ENCODE peak calls at places on chromosomes 3 and 15, in seven cellular contexts. A is endothelial cell of umbilical vein, D is esophagus squamous epithelium, M is suprapubic skin, K is gastrocnemius medialis, Q is adrenal gland, C is spleen. L is an unnamed sample.

GRCh38 chr15:94083467-94083991 is 147.8 kb upstream of the MCTP2 start:
- DNase-seq in A (peak; percentile 30), M (no peak), Q (peak; percentile 16), D (no peak), K (no peak), C (no peak), L (no peak)

GRCh38 chr3:47601310-47601709 is 22.6 kb upstream of the CSPG5 start:
- DNase-seq in Q (no peak), D (no peak), A (no peak), K (no peak), C (no peak), M (no peak), L (no peak)

GRCh38 chr15:84821501-84822021 is 4.4 kb downstream of the ALPK3 start:
- DNase-seq in D (no peak), C (peak; percentile 60), A (peak; percentile 67), M (no peak), Q (no peak), K (no peak), L (no peak)

GRCh38 chr15:100733088-100733487 is 130.7 kb downstream of the ASB7 start:
- DNase-seq in D (no peak), Q (no peak), K (peak; percentile 44), C (no peak), M (no peak), A (no peak), L (peak; percentile 61)

GRCh38 chr3:107997666-107998065 is 93.2 kb downstream of the CD47 start:
- DNase-seq in M (no peak), K (no peak), A (no peak), Q (no peak), D (no peak), C (no peak), L (no peak)

GRCh38 chr3:157786216-157786615 is 283.0 kb upstream of the VEPH1 start:
- DNase-seq in M (no peak), Q (no peak), D (no peak), C (no peak), K (no peak), A (no peak), L (no peak)

GRCh38 chr3:54202651-54203248 is 80.4 kb downstream of the CACNA2D3 start:
- DNase-seq in D (no peak), K (no peak), Q (no peak), A (no peak), M (no peak), C (no peak), L (peak; percentile 61)

GRCh38 chr3:41304603-41305002 is 105.3 kb downstream of the CTNNB1 start:
- DNase-seq in K (no peak), M (no peak), C (no peak), A (peak; percentile 61), Q (peak; percentile 50), D (no peak), L (no peak)

GRCh38 chr3:178703268-178703975 is 167.2 kb downstream of the KCNMB2 start:
- DNase-seq in K (no peak), M (no peak), D (no peak), A (no peak), Q (no peak), C (no peak), L (no peak)

GRCh38 chr3:71944482-71944881 is 159.5 kb upstream of the PROK2 start:
- DNase-seq in A (no peak), K (no peak), C (no peak), Q (no peak), D (no peak), M (no peak), L (no peak)

GRCh38 chr15:25226360-25226759 is 212.5 kb downstream of the UBE3A start:
- DNase-seq in M (no peak), A (no peak), C (no peak), Q (no peak), K (no peak), D (no peak), L (no peak)

GRCh38 chr3:113377158-113377557 is 64.1 kb downstream of the CFAP44 start:
- DNase-seq in M (no peak), A (no peak), C (no peak), Q (no peak), K (no peak), D (no peak), L (no peak)

GRCh38 chr3:23202203-23202920 is 765 bp upstream of the UBE2E2 start:
- DNase-seq in D (no peak), A (peak; percentile 46), M (peak; percentile 85), Q (peak; percentile 50), K (no peak), C (no peak), L (peak; percentile 32)

GRCh38 chr3:11803977-11804903 is 42.4 kb downstream of the TAMM41 start:
- DNase-seq in M (no peak), A (peak; percentile 53), K (no peak), C (no peak), Q (peak; percentile 64), D (peak; percentile 3), L (no peak)

GRCh38 chr3:160400048-160400630 is 689 bp downstream of the SMC4 start:
- DNase-seq in C (peak; percentile 93), A (peak; percentile 78), M (peak; percentile 81), K (peak; percentile 17), D (no peak), Q (peak; percentile 49), L (peak; percentile 41)

GRCh38 chr3:16090013-16090412 is 84.5 kb upstream of the GALNT15 start:
- DNase-seq in K (no peak), Q (peak; percentile 51), A (peak; percentile 80), M (no peak), C (no peak), D (no peak), L (no peak)

GRCh38 chr15:74955017-74955416 is 1.6 kb downstream of the RPP25 start:
- DNase-seq in M (no peak), C (peak; percentile 73), A (no peak), D (no peak), K (no peak), Q (no peak), L (no peak)

GRCh38 chr15:74957301-74958035 is 896 bp upstream of the RPP25 start:
- DNase-seq in M (no peak), Q (no peak), C (peak; percentile 80), K (peak; percentile 18), D (no peak), A (no peak), L (peak; percentile 50)

GRCh38 chr15:74956648-74957300 is at the start of gene RPP25:
- DNase-seq in K (peak; percentile 53), M (peak; percentile 86), A (peak; percentile 76), C (peak; percentile 93), D (no peak), Q (peak; percentile 82), L (peak; percentile 97)

GRCh38 chr15:74954515-74954914 is 2.1 kb downstream of the RPP25 start:
- DNase-seq in D (no peak), A (peak; percentile 59), M (no peak), K (no peak), Q (peak; percentile 88), C (peak; percentile 61), L (no peak)

DNA sequence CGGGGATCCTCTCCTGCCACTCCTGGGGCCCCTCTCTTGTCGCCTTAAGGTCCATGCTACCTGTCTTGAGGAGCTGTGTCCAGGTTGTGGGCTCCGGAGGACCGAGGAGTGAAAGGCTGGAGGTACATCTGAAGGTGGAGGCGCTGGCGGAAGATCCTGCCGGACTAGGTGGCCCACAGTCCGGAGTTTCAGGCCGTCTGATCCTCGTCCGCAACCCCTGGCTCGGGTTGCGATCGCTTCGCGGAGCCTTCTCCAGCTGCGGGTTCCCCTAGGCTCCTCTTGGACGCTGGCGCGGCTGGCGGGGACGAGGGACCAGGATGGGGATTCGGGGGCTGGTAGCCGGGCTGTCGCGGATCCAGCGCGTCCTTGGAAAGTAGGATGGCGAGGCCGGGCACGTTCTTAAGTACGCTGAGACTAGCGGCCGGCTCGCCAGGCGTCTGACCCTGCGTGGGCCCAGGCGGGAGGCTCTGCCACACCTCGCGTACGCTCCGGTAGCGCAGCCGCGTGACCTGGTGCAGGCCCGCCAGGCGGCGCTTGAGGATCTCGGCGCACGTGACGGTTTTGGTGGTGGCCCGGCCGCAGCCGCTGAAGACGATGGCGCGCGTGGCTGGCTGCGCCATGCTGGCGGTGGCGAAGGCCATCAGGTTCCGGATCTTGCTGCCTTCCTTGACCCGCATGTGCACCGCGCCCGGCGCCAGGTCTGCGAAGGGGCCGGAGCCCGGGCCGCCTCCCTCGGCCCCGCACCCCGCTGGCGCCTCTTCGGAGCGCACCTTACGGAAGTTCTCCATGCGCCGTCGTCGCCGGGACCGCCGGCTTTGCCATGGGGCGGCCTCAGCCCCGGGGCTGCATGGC is 550 bp downstream of the RPP25 start:
- DNase-seq in A (peak; percentile 79), M (peak; percentile 92), Q (peak; percentile 84), C (peak; percentile 92), D (no peak), K (peak; percentile 59), L (peak; percentile 78)
- TF ChIP-seq CTCF in A (peak; percentile 45), M (peak; percentile 47), Q (peak; percentile 42), C (no peak), D (peak; percentile 45), K (peak; percentile 43), L (no peak)

GRCh38 chr15:40893733-40894688 is at the start of gene VPS18:
- DNase-seq in A (peak; percentile 96), M (peak; percentile 99), Q (peak; percentile 99), C (peak; percentile 100), D (peak; percentile 83), K (peak; percentile 98), L (peak; percentile 100)
- TF ChIP-seq POLR2A in A (peak; percentile 60), M (no peak), Q (peak; percentile 87), C (no peak), D (no peak), K (peak; percentile 90), L (no peak)

DNA sequence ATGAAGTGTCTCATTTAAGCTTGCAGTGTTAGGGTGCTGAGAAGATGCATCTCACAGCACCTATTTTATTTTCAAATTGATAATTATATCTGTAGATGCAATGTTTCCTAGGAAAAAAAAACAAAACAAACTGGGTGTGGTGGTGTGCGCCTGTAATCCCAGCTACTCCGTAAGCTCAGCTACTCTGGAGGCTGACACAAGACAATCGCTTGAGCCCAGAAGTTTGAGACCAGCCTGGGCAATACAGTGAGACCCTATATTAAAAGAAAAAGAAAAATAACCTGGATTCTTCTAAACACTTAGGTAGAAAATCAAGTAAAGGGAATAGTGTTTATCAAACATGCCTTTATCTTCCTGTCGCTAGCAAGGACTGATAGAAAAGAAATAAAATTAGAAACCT is 1.9 kb downstream of the MINDY2 start:
- DNase-seq in Q (no peak), M (no peak), K (no peak), C (no peak), A (no peak), D (no peak), L (no peak)
- H3K4me3 ChIP-seq in Q (no peak overlapping the region), M (peak overlapping the region; percentile 92), K (peak overlapping the region; percentile 68), C (no peak overlapping the region), A (no peak overlapping the region), D (peak overlapping the region; percentile 92), L (no peak overlapping the region)

GRCh38 chr15:73993211-73993994 is 1.1 kb upstream of the PML start:
- DNase-seq in K (no peak), Q (no peak), C (no peak), D (no peak), A (no peak), M (peak; percentile 63), L (no peak)

GRCh38 chr15:73994419-73994883 is at the start of gene PML:
- DNase-seq in C (peak; percentile 99), A (peak; percentile 96), D (peak; percentile 88), Q (peak; percentile 98), K (peak; percentile 95), M (peak; percentile 98), L (peak; percentile 99)

GRCh38 chr15:73991260-73991659 is 835 bp downstream of the STOML1 start:
- DNase-seq in Q (peak; percentile 76), K (peak; percentile 67), D (no peak), A (peak; percentile 53), M (peak; percentile 84), C (peak; percentile 86), L (no peak)

GRCh38 chr15:73991726-73992593 is at the start of gene STOML1:
- DNase-seq in C (peak; percentile 99), Q (peak; percentile 95), K (peak; percentile 90), D (peak; percentile 59), M (peak; percentile 93), A (peak; percentile 90), L (peak; percentile 98)

GRCh38 chr15:73992594-73992898 is 451 bp upstream of the STOML1 start:
- DNase-seq in K (no peak), A (no peak), D (no peak), C (no peak), Q (no peak), M (no peak), L (no peak)
- TF ChIP-seq CTCF in K (no peak), A (no peak), D (no peak), C (no peak), Q (no peak), M (peak; percentile 3), L (no peak)

L was measured in lower leg skin.